ENCODE peak calls at places on chromosomes 2 and 18, in eight cellular contexts. J is CD4-positive, CD25-positive, alpha-beta regulatory T cell; U is AG09319; Z is astrocyte of the cerebellum; W is A549; Q is NCI-H510A; R is choroid plexus epithelial cell; X is PC-3. S is an unnamed sample.

GRCh38 chr2:66899109-66899508 is 464.2 kb downstream of the MEIS1 start:
- DNase-seq in U (no peak), W (no peak), X (no peak), Q (no peak), J (no peak), R (peak; percentile 12), Z (no peak), S (no peak)

GRCh38 chr2:105732096-105732495 is 12.6 kb upstream of the NCK2 start:
- DNase-seq in Q (no peak), R (no peak), Z (no peak), J (no peak), U (no peak), W (no peak), X (no peak), S (no peak)

GRCh38 chr2:218513676-218514075 is 54.5 kb downstream of the USP37 start:
- DNase-seq in Q (no peak), Z (no peak), X (no peak), J (no peak), W (no peak), R (peak; percentile 2), U (no peak), S (no peak)

GRCh38 chr2:163681765-163682164 is 54.0 kb downstream of the FIGN start:
- DNase-seq in J (no peak), U (no peak), X (no peak), W (no peak), R (peak; percentile 63), Z (peak; percentile 65), Q (no peak), S (peak; percentile 20)

GRCh38 chr18:3815991-3816390 is 366.0 kb downstream of the TGIF1 start:
- DNase-seq in U (no peak), Z (no peak), R (no peak), W (no peak), Q (no peak), X (no peak), J (no peak), S (no peak)

GRCh38 chr2:8268172-8268783 is 413.6 kb upstream of the ID2 start:
- DNase-seq in J (no peak), U (no peak), R (no peak), W (no peak), Z (no peak), Q (no peak), X (no peak), S (no peak)

GRCh38 chr2:177404243-177404642 is 11.7 kb downstream of the AGPS start:
- DNase-seq in W (no peak), U (no peak), J (no peak), Q (no peak), R (no peak), Z (no peak), X (no peak), S (no peak)

GRCh38 chr18:63511285-63511684 is 30.9 kb upstream of the SERPINB12 start:
- DNase-seq in Q (peak; percentile 79), J (peak; percentile 27), R (peak; percentile 80), Z (peak; percentile 13), X (peak; percentile 87), U (peak; percentile 25), W (peak; percentile 68), S (peak; percentile 12)

GRCh38 chr2:239533917-239534316 is 133.1 kb upstream of the HDAC4 start:
- DNase-seq in W (no peak), X (no peak), Z (no peak), U (no peak), R (peak; percentile 6), J (no peak), Q (no peak), S (peak; percentile 10)